ENCODE peak calls at places on chromosomes 4 and X, in four cellular contexts. U is coronary artery, M is NCI-H748 treated with DMSO at 0.1 percent for 48 hours, K is omental fat pad. I is an unnamed sample.

GRCh38 chr4:1641671-1642070 is 42.4 kb downstream of the FAM53A start:
- DNase-seq in M (no peak), U (no peak), K (no peak), I (no peak)

GRCh38 chr4:133102612-133103409 is 46.3 kb upstream of the PCDH10 start:
- DNase-seq in U (no peak), K (no peak), M (no peak), I (no peak)

GRCh38 chrX:118974908-118975671 is 672 bp downstream of the LONRF3 start:
- DNase-seq in U (peak; percentile 76), K (no peak), M (peak; percentile 48), I (peak; percentile 68)

GRCh38 chr4:6239968-6240367 is 29.7 kb upstream of the WFS1 start:
- DNase-seq in U (no peak), M (no peak), K (no peak), I (no peak)

GRCh38 chr4:186845137-186845842 is 121.6 kb upstream of the FAT1 start:
- DNase-seq in K (no peak), U (no peak), M (no peak), I (no peak)

GRCh38 chr4:1842993-1843448 is 12.9 kb downstream of the LETM1 start:
- DNase-seq in U (no peak), K (no peak), M (no peak), I (no peak)

GRCh38 chrX:24259544-24260240 is 54.2 kb downstream of the SUPT20HL2 start:
- DNase-seq in M (no peak), U (no peak), K (no peak), I (no peak)

GRCh38 chr4:187069398-187069797 is 345.7 kb upstream of the FAT1 start:
- DNase-seq in U (no peak), M (no peak), K (no peak), I (no peak)

GRCh38 chrX:111498538-111499103 is 12.8 kb upstream of the SERTM2 start:
- DNase-seq in M (no peak), U (no peak), K (no peak), I (no peak)

GRCh38 chr4:109179089-109179488 is 123.4 kb downstream of the COL25A1 start:
- DNase-seq in U (no peak), M (no peak), K (no peak), I (no peak)

GRCh38 chrX:154748712-154749339 is 2.1 kb downstream of the GAB3 start:
- DNase-seq in M (peak; percentile 33), U (no peak), K (no peak), I (no peak)

GRCh38 chr4:25767877-25768475 is 94.8 kb downstream of the SEL1L3 start:
- DNase-seq in U (no peak), K (no peak), M (peak; percentile 25), I (no peak)

GRCh38 chrX:38610839-38611238 is 49.5 kb downstream of the TSPAN7 start:
- DNase-seq in U (no peak), K (no peak), M (no peak), I (no peak)